ENCODE peak calls at places on chromosomes 4 and X, in seven cellular contexts. V, L, Z, O, D, U and H are unnamed samples.

GRCh38 chr4:25814323-25814722 is 48.5 kb downstream of the SEL1L3 start:
- DNase-seq in V (peak), L (no peak), Z (no peak), O (no peak), D (peak), U (no peak), H (peak)

GRCh38 chrX:41779058-41779564 is 55.1 kb downstream of the GPR82 start:
- DNase-seq in V (peak), L (peak), Z (peak), O (no peak), D (no peak), U (no peak), H (peak)

GRCh38 chr4:17490575-17491059 is 21.3 kb downstream of the QDPR start:
- DNase-seq in V (no peak), L (peak), Z (no peak), O (peak), D (no peak), U (no peak), H (no peak)

GRCh38 chrX:136781180-136781797 is 557 bp upstream of the ARHGEF6 start:
- DNase-seq in V (no peak), L (no peak), Z (no peak), O (no peak), D (no peak), U (no peak), H (no peak)

GRCh38 chr4:172986114-172986513 is 182.5 kb upstream of the GALNT7 start:
- DNase-seq in V (no peak), L (no peak), Z (no peak), O (no peak), D (no peak), U (no peak), H (no peak)

GRCh38 chrX:17414057-17414658 is 39.2 kb downstream of the NHS start:
- DNase-seq in V (no peak), L (no peak), Z (no peak), O (no peak), D (no peak), U (no peak), H (no peak)

GRCh38 chrX:132594129-132594528 is 105.3 kb upstream of the MBNL3 start:
- DNase-seq in V (peak), L (no peak), Z (no peak), O (no peak), D (no peak), U (no peak), H (no peak)

GRCh38 chrX:38087594-38087993 is 81.2 kb downstream of the SYTL5 start:
- DNase-seq in V (no peak), L (no peak), Z (no peak), O (no peak), D (no peak), U (no peak), H (no peak)

GRCh38 chrX:40550069-40550468 is 30.7 kb upstream of the ATP6AP2 start:
- DNase-seq in V (no peak), L (no peak), Z (no peak), O (peak), D (peak), U (no peak), H (no peak)

GRCh38 chr4:183621875-183622274 is 37.1 kb downstream of the RWDD4 start:
- DNase-seq in V (no peak), L (no peak), Z (no peak), O (no peak), D (no peak), U (no peak), H (no peak)

GRCh38 chrX:18793601-18794089 is 86.2 kb downstream of the PPEF1 start:
- DNase-seq in V (peak), L (no peak), Z (no peak), O (no peak), D (no peak), U (peak), H (no peak)

GRCh38 chr4:98166025-98166730 is 22.9 kb upstream of the STPG2 start:
- DNase-seq in V (peak), L (no peak), Z (no peak), O (no peak), D (peak), U (no peak), H (peak)

GRCh38 chr4:183571350-183572076 is 66.7 kb downstream of the ING2 start:
- DNase-seq in V (peak), L (peak), Z (no peak), O (peak), D (peak), U (no peak), H (no peak)

GRCh38 chr4:112515278-112516075 is 503 bp downstream of the NEUROG2 start:
- DNase-seq in V (no peak), L (no peak), Z (no peak), O (peak), D (no peak), U (peak), H (no peak)

GRCh38 chr4:85929926-85930325 is 429.9 kb downstream of the MAPK10 start:
- DNase-seq in V (no peak), L (peak), Z (no peak), O (peak), D (peak), U (no peak), H (no peak)

GRCh38 chr4:169070071-169070894 is 60.2 kb upstream of the CBR4 start:
- DNase-seq in V (peak), L (peak), Z (no peak), O (peak), D (peak), U (peak), H (peak)

GRCh38 chrX:79133897-79134296 is 10.6 kb upstream of the GPR174 start:
- DNase-seq in V (no peak), L (no peak), Z (no peak), O (no peak), D (no peak), U (no peak), H (no peak)

GRCh38 chr4:117898496-117898895 is 135.8 kb upstream of the NDST3 start:
- DNase-seq in V (no peak), L (no peak), Z (no peak), O (no peak), D (no peak), U (no peak), H (no peak)

GRCh38 chr4:41865306-41865980 is 69.8 kb upstream of the TMEM33 start:
- DNase-seq in V (no peak), L (no peak), Z (no peak), O (no peak), D (no peak), U (peak), H (no peak)

GRCh38 chr4:154506253-154506652 is 14.7 kb upstream of the DCHS2 start:
- DNase-seq in V (no peak), L (peak), Z (no peak), O (no peak), D (no peak), U (no peak), H (no peak)

GRCh38 chr4:186724048-186724860 is 598 bp upstream of the FAT1 start:
- DNase-seq in V (no peak), L (peak), Z (no peak), O (peak), D (peak), U (peak), H (no peak)